ENCODE peak calls at places on chromosomes 11 and 22, in seven cellular contexts. K is IMR-90, R is brain microvascular endothelial cell, L is neuronal stem cell, W is neural progenitor cell, J is lower lobe of right lung, A is tibial nerve. P is an unnamed sample.

GRCh38 chr22:40552070-40552469 is 84.4 kb downstream of the MRTFA start:
- DNase-seq in L (no peak), W (no peak), A (no peak), K (no peak), J (no peak), R (no peak), P (no peak)

GRCh38 chr22:30197389-30197788 is 49.2 kb downstream of the LIF start:
- DNase-seq in K (peak), R (no peak), J (no peak), L (no peak), W (no peak), A (no peak), P (no peak)

GRCh38 chr11:75851203-75851602 is 36.2 kb downstream of the UVRAG start:
- DNase-seq in J (no peak), W (no peak), R (peak), K (no peak), L (no peak), A (no peak), P (no peak)

GRCh38 chr22:22752556-22753477 is 108.4 kb downstream of the GGTLC2 start:
- DNase-seq in A (peak), K (peak), R (no peak), J (no peak), W (no peak), L (no peak), P (peak)

GRCh38 chr11:28464252-28464867 is 356.2 kb downstream of the METTL15 start:
- DNase-seq in W (no peak), K (peak), J (no peak), A (no peak), L (no peak), R (peak), P (no peak)

GRCh38 chr11:96306933-96307747 is 35.9 kb downstream of the MAML2 start:
- DNase-seq in J (peak), K (peak), A (peak), W (peak), L (peak), R (peak), P (peak)

GRCh38 chr22:24209016-24209415 is 27.7 kb downstream of the SUSD2 start:
- DNase-seq in A (no peak), R (no peak), W (no peak), L (no peak), J (no peak), K (peak), P (no peak)

GRCh38 chr11:62880231-62880802 is 379 bp upstream of the SLC3A2 start:
- DNase-seq in J (peak), W (no peak), K (peak), R (peak), L (no peak), A (no peak), P (peak)

GRCh38 chr11:65884716-65885092 is 3.6 kb downstream of the FIBP start:
- DNase-seq in K (peak), W (peak), R (no peak), L (peak), J (peak), A (peak), P (peak)

GRCh38 chr11:71489311-71490043 is 36.5 kb downstream of the NADSYN1 start:
- DNase-seq in W (no peak), L (no peak), A (no peak), R (peak), J (no peak), K (peak), P (no peak)

DNA sequence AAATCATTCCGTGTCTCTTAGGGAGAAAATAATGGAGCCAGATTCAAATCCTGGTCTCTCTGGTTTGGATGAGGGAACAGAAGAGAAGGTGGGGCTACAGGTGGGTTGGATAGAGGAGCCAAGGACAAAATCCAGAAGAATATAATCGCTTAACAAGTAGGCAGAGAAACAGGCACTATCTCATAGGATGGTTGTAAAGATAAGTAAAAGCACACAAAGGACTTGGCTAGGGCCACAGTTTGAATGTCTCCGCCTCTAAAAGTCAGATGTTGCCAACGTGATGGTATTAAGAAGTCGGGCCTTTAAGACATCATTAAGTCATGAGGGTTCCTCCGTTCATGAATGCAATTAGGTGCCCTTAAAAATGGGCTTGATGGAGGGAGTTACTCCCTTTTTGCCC is 42.8 kb downstream of the SIK3 start:
- DNase-seq in L (no peak), J (no peak), A (no peak), W (no peak), R (no peak), K (no peak), P (no peak)
- H3K27ac ChIP-seq in L (no peak), J (no peak), A (no peak), W (no peak), R (no peak), K (no peak), P (no peak)

DNA sequence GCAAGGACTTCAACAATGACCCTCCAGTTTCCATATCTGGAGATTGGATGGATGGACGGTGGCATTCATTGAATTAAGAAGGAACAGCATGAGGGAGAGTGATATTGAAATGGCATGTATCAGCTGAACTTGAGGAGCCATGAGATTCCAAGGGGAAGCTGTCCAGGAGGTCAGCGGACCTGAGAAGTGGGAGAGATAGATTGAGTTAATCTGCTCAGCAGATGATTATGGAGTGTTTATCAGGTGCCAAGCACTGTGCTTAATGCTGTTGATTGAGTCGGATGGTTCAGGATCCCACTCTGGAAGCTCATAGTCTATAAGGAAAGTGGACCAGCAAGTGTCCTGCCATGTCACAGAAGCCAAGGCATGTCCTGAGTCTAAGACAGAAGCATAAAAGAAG is 581.3 kb downstream of the INSC start:
- DNase-seq in K (no peak), L (no peak), A (no peak), R (no peak), W (no peak), J (no peak), P (no peak)
- H3K27ac ChIP-seq in K (no peak), L (no peak), A (no peak), R (no peak), W (no peak), J (no peak), P (no peak)

GRCh38 chr11:19240420-19241259 is at the start of gene E2F8:
- DNase-seq in W (peak), A (peak), J (peak), K (peak), L (peak), R (peak), P (peak)
- H3K27ac ChIP-seq in W (no peak), A (no peak), J (no peak), K (no peak), L (peak), R (no peak), P (peak)

DNA sequence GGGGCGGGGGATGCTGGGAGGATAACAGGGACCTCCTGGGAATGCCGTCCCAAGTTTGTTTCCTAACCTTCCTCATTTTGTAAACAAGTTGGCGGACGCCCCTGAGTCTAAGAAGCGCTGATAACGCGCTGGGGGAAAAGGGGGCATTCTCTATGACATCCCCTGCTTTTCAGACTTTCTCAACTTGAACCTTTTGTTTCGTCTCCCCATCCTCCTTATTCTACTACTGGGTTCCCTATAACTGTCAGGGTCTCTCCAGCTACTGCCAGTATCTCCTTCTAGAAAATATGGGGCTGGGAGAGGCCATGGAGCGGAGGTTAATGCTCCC is 654 bp downstream of the TMEM86A start:
- DNase-seq in K (no peak), A (no peak), J (no peak), L (no peak), R (no peak), W (no peak), P (no peak)
- H3K27ac ChIP-seq in K (no peak), A (peak), J (peak), L (no peak), R (no peak), W (no peak), P (no peak)

GRCh38 chr11:88431675-88432341 is 94.3 kb upstream of the CTSC start:
- DNase-seq in W (no peak), J (no peak), A (no peak), R (no peak), L (no peak), K (no peak), P (no peak)

GRCh38 chr11:88434333-88434976 is 96.9 kb upstream of the CTSC start:
- DNase-seq in A (no peak), R (no peak), L (no peak), K (no peak), W (no peak), J (no peak), P (no peak)

GRCh38 chr11:88439356-88439755 is 101.8 kb upstream of the CTSC start:
- DNase-seq in W (no peak), A (no peak), L (no peak), R (no peak), J (no peak), K (no peak), P (no peak)

GRCh38 chr11:88433546-88434230 is 96.2 kb upstream of the CTSC start:
- DNase-seq in R (no peak), J (no peak), W (no peak), K (no peak), L (no peak), A (no peak), P (no peak)

GRCh38 chr11:88435405-88435804 is 97.9 kb upstream of the CTSC start:
- DNase-seq in W (no peak), L (no peak), J (no peak), R (no peak), K (peak), A (no peak), P (no peak)
- H3K27ac ChIP-seq in W (no peak), L (no peak), J (no peak), R (no peak), K (peak), A (no peak), P (no peak)

DNA sequence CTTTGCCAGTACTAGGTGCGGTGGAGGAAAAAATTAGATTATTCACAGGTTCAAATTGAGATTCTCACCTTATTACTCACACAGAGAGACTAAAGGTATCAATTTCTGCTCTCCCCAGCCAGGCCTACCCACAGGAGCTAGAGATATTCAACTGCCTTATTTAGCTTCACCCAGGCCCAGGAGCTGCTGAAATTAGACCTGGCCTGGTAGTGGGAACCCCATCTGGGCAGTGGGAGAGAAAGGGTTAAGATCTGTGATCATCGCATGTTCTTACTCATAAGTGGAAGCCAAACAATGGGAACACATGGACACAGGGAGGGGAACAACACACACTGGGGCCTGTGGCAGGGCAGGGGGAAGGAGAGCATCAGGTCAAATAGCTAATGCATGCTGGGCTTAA is 20.9 kb upstream of the MICAL2 start:
- DNase-seq in W (no peak), K (peak), L (no peak), R (no peak), A (no peak), J (no peak), P (no peak)
- H3K27ac ChIP-seq in W (no peak), K (peak), L (no peak), R (peak), A (no peak), J (peak), P (no peak)

GRCh38 chr22:46390652-46391301 is 55.3 kb downstream of the TRMU start:
- DNase-seq in W (peak), J (no peak), A (peak), R (peak), L (no peak), K (peak), P (peak)
- H3K27ac ChIP-seq in W (no peak), J (no peak), A (no peak), R (no peak), L (no peak), K (no peak), P (no peak)

GRCh38 chr11:125901872-125902271 is 1.1 kb downstream of the PUS3 start:
- DNase-seq in L (no peak), R (no peak), K (no peak), W (no peak), A (no peak), J (no peak), P (no peak)
- H3K27ac ChIP-seq in L (no peak), R (no peak), K (no peak), W (no peak), A (no peak), J (no peak), P (no peak)

P was measured in A673.